ENCODE peak calls at places on chromosomes 2 and 18, in six cellular contexts. N is Panc1, B is GM12878, Z is HCT116, W is upper lobe of left lung, K is GM23338. R is an unnamed sample.
A peak's percentile ranks its signal among the peaks of the same experiment; 100 is the strongest.

GRCh38 chr2:185221-185620 is 78.6 kb downstream of the SH3YL1 start:
- ATAC-seq in N (no peak), B (peak; percentile 21), Z (no peak), W (no peak), K (no peak), R (no peak)

GRCh38 chr2:198587201-198587600 is 782.8 kb downstream of the PLCL1 start:
- ATAC-seq in N (no peak), B (no peak), Z (no peak), W (no peak), K (no peak), R (no peak)

GRCh38 chr18:8496186-8496585 is 113.1 kb upstream of the RAB12 start:
- ATAC-seq in N (no peak), B (no peak), Z (no peak), W (no peak), K (peak; percentile 58), R (no peak)

GRCh38 chr18:13606589-13607254 is 119.6 kb downstream of the FAM210A start:
- ATAC-seq in N (no peak), B (peak; percentile 52), Z (no peak), W (no peak), K (no peak), R (no peak)

GRCh38 chr18:32319084-32319483 is 129.2 kb downstream of the MEP1B start:
- ATAC-seq in N (no peak), B (no peak), Z (no peak), W (no peak), K (no peak), R (no peak)

GRCh38 chr2:56801214-56801613 is 617.4 kb downstream of the CCDC85A start:
- ATAC-seq in N (no peak), B (no peak), Z (no peak), W (no peak), K (no peak), R (no peak)

GRCh38 chr18:489244-490023 is 11.1 kb downstream of the COLEC12 start:
- ATAC-seq in N (no peak), B (no peak), Z (no peak), W (no peak), K (no peak), R (no peak)

GRCh38 chr18:616380-616995 is 19.7 kb downstream of the CLUL1 start:
- ATAC-seq in N (peak; percentile 60), B (peak; percentile 72), Z (peak; percentile 78), W (peak; percentile 83), K (peak; percentile 38), R (peak; percentile 40)

GRCh38 chr18:62768172-62768943 is 53.0 kb downstream of the PHLPP1 start:
- ATAC-seq in N (no peak), B (no peak), Z (no peak), W (no peak), K (no peak), R (no peak)

GRCh38 chr2:52210161-52210560 is 1178.2 kb upstream of the NRXN1 start:
- ATAC-seq in N (no peak), B (no peak), Z (no peak), W (no peak), K (no peak), R (no peak)

GRCh38 chr2:6043238-6043637 is 351.1 kb downstream of the SOX11 start:
- ATAC-seq in N (no peak), B (no peak), Z (no peak), W (no peak), K (no peak), R (no peak)

GRCh38 chr18:26925313-26925712 is 59.8 kb upstream of the AQP4 start:
- ATAC-seq in N (no peak), B (no peak), Z (no peak), W (no peak), K (no peak), R (no peak)

GRCh38 chr2:146541896-146542295 is 1302.9 kb upstream of the ACVR2A start:
- ATAC-seq in N (no peak), B (no peak), Z (no peak), W (no peak), K (no peak), R (no peak)

GRCh38 chr2:73075477-73076373 is 4.2 kb upstream of the SFXN5 start:
- ATAC-seq in N (no peak), B (no peak), Z (no peak), W (no peak), K (no peak), R (no peak)

GRCh38 chr2:143632751-143633374 is 503.6 kb downstream of the ARHGAP15 start:
- ATAC-seq in N (no peak), B (no peak), Z (no peak), W (no peak), K (no peak), R (no peak)

GRCh38 chr18:22063077-22063476 is 106.3 kb upstream of the GATA6 start:
- ATAC-seq in N (no peak), B (no peak), Z (no peak), W (no peak), K (no peak), R (no peak)

GRCh38 chr2:85705680-85706039 is 11.5 kb downstream of the GNLY start:
- ATAC-seq in N (no peak), B (peak; percentile 3), Z (no peak), W (peak; percentile 82), K (no peak), R (peak; percentile 92)

GRCh38 chr2:16429431-16429830 is 236.2 kb downstream of the CYRIA start:
- ATAC-seq in N (no peak), B (no peak), Z (no peak), W (no peak), K (peak; percentile 42), R (no peak)

GRCh38 chr18:48222118-48222517 is 187.1 kb downstream of the ZBTB7C start:
- ATAC-seq in N (no peak), B (peak; percentile 47), Z (peak; percentile 42), W (peak; percentile 36), K (no peak), R (peak; percentile 49)

GRCh38 chr2:14479486-14479885 is 153.0 kb upstream of the LRATD1 start:
- ATAC-seq in N (no peak), B (no peak), Z (no peak), W (no peak), K (no peak), R (no peak)

DNA sequence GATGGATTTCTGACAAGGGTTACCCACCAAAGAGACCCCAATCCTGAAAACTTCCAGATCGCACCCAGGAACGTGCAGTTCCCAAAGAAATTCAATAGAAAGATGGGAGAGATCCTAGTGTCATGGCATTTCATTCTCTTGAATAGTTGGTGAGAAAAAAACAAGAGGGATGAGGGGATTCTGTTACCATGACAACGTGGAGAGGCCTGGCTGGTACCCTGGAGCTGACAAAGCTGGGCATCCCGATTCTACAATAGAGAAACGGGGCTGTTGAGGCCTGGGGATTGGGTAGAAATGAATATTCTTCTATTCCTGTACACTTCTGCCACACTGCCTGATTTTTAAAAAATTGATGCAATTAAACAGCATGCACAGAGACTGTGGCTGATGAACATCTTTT is 41.0 kb downstream of the POLE4 start:
- ATAC-seq in N (no peak), B (no peak), Z (no peak), W (no peak), K (no peak), R (no peak)
- H3K27me3 ChIP-seq in N (no peaks in the 10 kb centered on the region), B (no peaks in the 10 kb centered on the region), Z (no peaks in the 10 kb centered on the region), W (no peaks in the 10 kb centered on the region), K (no peaks in the 10 kb centered on the region), R (no peaks in the 10 kb centered on the region)

DNA sequence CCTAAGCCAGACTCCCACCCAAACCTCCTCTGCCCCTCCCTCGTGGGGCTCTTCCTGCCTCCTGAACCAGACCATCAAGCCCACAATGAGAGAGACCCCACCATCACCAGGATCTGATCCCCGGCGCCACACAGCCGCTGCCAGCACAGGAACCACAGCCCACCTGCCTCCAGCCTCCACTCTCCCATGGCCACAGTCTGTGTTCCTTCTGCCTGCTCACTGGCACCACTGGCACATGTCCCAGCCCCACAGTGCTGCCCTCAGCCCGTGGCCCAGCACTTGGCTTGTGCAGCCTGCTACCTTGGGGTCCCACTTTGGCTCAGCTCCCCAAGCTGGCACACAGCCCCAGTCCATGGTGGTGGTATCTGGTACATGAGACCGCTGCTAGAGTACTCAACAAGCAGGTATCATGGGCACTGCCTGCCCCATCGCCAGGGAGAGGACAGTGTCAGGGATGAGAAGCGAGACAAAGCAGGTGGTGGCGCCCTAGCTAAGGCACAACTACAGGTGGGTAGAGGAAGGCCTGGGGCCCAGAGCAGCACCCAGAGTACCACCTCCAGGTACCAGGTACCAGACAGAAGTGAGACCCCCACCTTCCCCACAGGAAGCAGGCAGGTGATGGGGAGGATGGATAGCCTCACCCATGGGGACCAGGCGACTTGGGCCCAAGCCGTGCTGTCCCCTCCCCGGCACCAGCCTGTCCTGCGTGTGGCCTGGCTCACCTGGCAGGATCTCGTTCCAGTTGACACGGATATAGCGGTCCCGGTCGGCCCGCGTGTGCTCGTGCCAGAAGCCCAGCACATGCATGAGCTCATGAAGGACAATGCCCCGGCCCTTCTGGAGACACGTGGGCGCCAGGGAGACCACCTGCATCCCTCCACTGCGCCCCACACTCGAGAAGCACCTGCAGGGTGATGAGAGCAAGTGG is 6.2 kb downstream of the ASTL start:
- ATAC-seq in N (no peak), B (no peak), Z (no peak), W (no peak), K (no peak), R (no peak)
- TF ChIP-seq POLR2AphosphoS5 in N (no peak), B (no peak), Z (no peak), W (no peak), K (no peak), R (no peak)

GRCh38 chr2:30612371-30612770 is 165.3 kb downstream of the LCLAT1 start:
- ATAC-seq in N (no peak), B (no peak), Z (no peak), W (no peak), K (no peak), R (no peak)
- H3K27ac ChIP-seq in N (no peak overlapping the region), B (no peak overlapping the region), Z (no peak overlapping the region), W (no peak overlapping the region), K (peak overlapping the region; percentile 99), R (no peak overlapping the region)

GRCh38 chr2:9142551-9143263 is 63.9 kb upstream of the ASAP2 start:
- ATAC-seq in N (peak; percentile 92), B (peak; percentile 94), Z (peak; percentile 94), W (peak; percentile 96), K (peak; percentile 92), R (peak; percentile 88)

GRCh38 chr2:9143264-9143815 is 63.3 kb upstream of the ASAP2 start:
- ATAC-seq in N (peak; percentile 36), B (no peak), Z (peak; percentile 0), W (no peak), K (no peak), R (no peak)

GRCh38 chr2:9141379-9141667 is 65.3 kb upstream of the ASAP2 start:
- ATAC-seq in N (no peak), B (no peak), Z (no peak), W (no peak), K (no peak), R (no peak)

GRCh38 chr2:9140570-9141378 is 65.8 kb upstream of the ASAP2 start:
- ATAC-seq in N (no peak), B (no peak), Z (no peak), W (no peak), K (no peak), R (no peak)

DNA sequence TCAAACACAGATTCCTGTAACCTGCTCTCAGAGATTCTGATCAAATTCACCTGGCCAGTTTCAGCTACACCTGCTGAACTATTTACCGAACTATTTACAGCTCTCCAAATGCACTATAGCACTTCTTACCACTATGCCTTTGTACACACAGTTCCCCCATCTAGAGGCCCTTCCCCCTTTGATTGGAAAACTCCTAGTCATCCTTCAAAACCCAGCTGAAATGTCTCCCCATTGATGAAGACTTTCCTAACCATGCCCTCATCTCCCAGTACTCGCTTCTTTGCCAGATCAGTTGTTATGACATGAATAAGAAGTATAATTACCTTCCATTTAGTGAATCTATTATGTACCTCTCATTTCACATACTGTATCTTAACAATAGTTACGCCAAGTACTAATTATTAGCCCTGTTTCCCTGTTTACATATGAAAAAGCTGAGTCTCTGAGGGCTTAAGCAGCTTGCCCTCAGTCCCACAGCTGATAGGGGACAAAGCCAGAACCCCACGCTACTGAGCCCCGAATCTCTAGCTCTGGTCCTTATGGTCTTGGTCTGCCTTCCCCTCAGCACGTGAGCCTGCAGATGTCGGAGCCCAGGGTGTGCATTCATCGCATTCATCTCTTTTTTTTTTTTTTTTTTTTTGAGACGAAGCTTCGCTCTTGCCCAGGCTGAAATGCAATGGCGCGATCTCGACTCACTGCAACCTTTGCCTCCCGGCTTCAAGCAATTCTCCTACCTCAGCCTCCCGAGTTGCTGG is 64.7 kb upstream of the ASAP2 start:
- ATAC-seq in N (no peak), B (no peak), Z (no peak), W (no peak), K (no peak), R (no peak)
- H3K27me3 ChIP-seq in N (no peaks in the 10 kb centered on the region), B (no peaks in the 10 kb centered on the region), Z (no peaks in the 10 kb centered on the region), W (no peaks in the 10 kb centered on the region), K (peaks cover 41% of the 10 kb centered on the region), R (no peaks in the 10 kb centered on the region)